ENCODE peak calls at places on chromosome 11, in four cellular contexts. D is lower leg skin, A is 8988T, S is fibroblast of gingiva. B is an unnamed sample.
A peak's percentile ranks its signal among the peaks of the same experiment; 100 is the strongest.

GRCh38 chr11:130606781-130607511 is 158.5 kb downstream of the ADAMTS15 start:
- DNase-seq in D (no peak), A (no peak), S (peak; percentile 90), B (peak; percentile 36)

GRCh38 chr11:35487532-35488078 is 37.8 kb downstream of the PAMR1 start:
- DNase-seq in D (no peak), A (peak; percentile 26), S (peak; percentile 59), B (no peak)

GRCh38 chr11:44380009-44380313 is 70.0 kb upstream of the ALX4 start:
- DNase-seq in D (peak; percentile 40), A (no peak), S (no peak), B (no peak)

GRCh38 chr11:61004037-61004641 is 32.7 kb downstream of the CD6 start:
- DNase-seq in D (no peak), A (no peak), S (no peak), B (no peak)

GRCh38 chr11:66183581-66184048 is 84.8 kb upstream of the RAB1B start:
- DNase-seq in D (no peak), A (no peak), S (no peak), B (no peak)

GRCh38 chr11:102914238-102915043 is 39.7 kb upstream of the MMP12 start:
- DNase-seq in D (no peak), A (no peak), S (peak; percentile 50), B (no peak)

GRCh38 chr11:74615311-74615710 is 22.9 kb downstream of the POLD3 start:
- DNase-seq in D (no peak), A (no peak), S (no peak), B (no peak)

GRCh38 chr11:32340181-32340580 is 95.2 kb downstream of the WT1 start:
- DNase-seq in D (no peak), A (no peak), S (no peak), B (no peak)

GRCh38 chr11:67322049-67322448 is 18.7 kb downstream of the SSH3 start:
- DNase-seq in D (no peak), A (no peak), S (no peak), B (no peak)

GRCh38 chr11:130206141-130206540 is 46.6 kb downstream of the ST14 start:
- DNase-seq in D (peak; percentile 74), A (peak; percentile 13), S (no peak), B (no peak)

GRCh38 chr11:118012083-118012669 is 26.0 kb downstream of the IL10RA start:
- DNase-seq in D (no peak), A (no peak), S (no peak), B (no peak)

GRCh38 chr11:116079580-116079979 is 575.4 kb upstream of the CADM1 start:
- DNase-seq in D (no peak), A (no peak), S (no peak), B (no peak)

B was measured in gastrocnemius medialis.